ENCODE peak calls at places on chromosomes 7 and 10, in nine cellular contexts. Z is stimulated activated CD8-positive, alpha-beta memory T cell treated with anti-CD3 and anti-CD28 coated beads, Interleukin-2, amount 100 ng/mL, for 48 hours; E is foreskin melanocyte; B is activated T-cell treated with anti-CD3 and anti-CD28 coated beads for 1 hour; G is K562; U is upper lobe of right lung; N is GM19239; T is fibroblast of the aortic adventitia; D is AG09309. F is an unnamed sample.
A peak's percentile ranks its signal among the peaks of the same experiment; 100 is the strongest.

GRCh38 chr10:114603943-114604342 is 54.1 kb downstream of the ABLIM1 start:
- DNase-seq in Z (no peak), B (no peak), D (no peak), U (no peak), T (peak; percentile 12), G (peak; percentile 32), N (no peak), E (no peak), F (no peak)

GRCh38 chr7:83161186-83161585 is 1.5 kb downstream of the PCLO start:
- DNase-seq in G (no peak), B (no peak), U (no peak), D (no peak), E (no peak), N (no peak), T (no peak), Z (no peak), F (no peak)

GRCh38 chr7:144011458-144012230 is 11.5 kb downstream of the OR6B1 start:
- DNase-seq in N (no peak), T (peak; percentile 65), Z (no peak), B (no peak), G (no peak), D (peak; percentile 32), E (no peak), U (no peak), F (no peak)

GRCh38 chr10:53458007-53458406 is 685.4 kb upstream of the MBL2 start:
- DNase-seq in G (no peak), B (no peak), N (no peak), U (no peak), T (no peak), D (no peak), Z (no peak), E (no peak), F (no peak)

GRCh38 chr10:11164806-11165590 is 147.3 kb downstream of the CELF2 start:
- DNase-seq in E (peak; percentile 99), D (peak; percentile 20), Z (peak; percentile 55), B (peak; percentile 49), T (peak; percentile 97), G (peak; percentile 76), N (no peak), U (peak; percentile 78), F (no peak)

GRCh38 chr7:103851357-103851756 is 138.1 kb downstream of the RELN start:
- DNase-seq in Z (no peak), G (no peak), E (peak; percentile 6), U (no peak), B (no peak), D (no peak), T (peak; percentile 24), N (no peak), F (no peak)

GRCh38 chr10:73113543-73113942 is 3.3 kb downstream of the NUDT13 start:
- DNase-seq in G (no peak), T (peak; percentile 58), E (no peak), D (no peak), B (no peak), N (no peak), U (no peak), Z (no peak), F (no peak)

GRCh38 chr10:130777507-130778165 is 533.9 kb downstream of the TCERG1L start:
- DNase-seq in U (peak; percentile 37), N (no peak), T (no peak), G (no peak), D (no peak), B (no peak), E (no peak), Z (no peak), F (no peak)

GRCh38 chr10:10094700-10095099 is 923.0 kb upstream of the CELF2 start:
- DNase-seq in T (no peak), Z (no peak), D (no peak), N (no peak), U (no peak), B (no peak), E (no peak), G (no peak), F (no peak)

GRCh38 chr7:4006687-4007086 is 675.4 kb upstream of the FOXK1 start:
- DNase-seq in E (no peak), G (no peak), U (no peak), D (no peak), Z (no peak), B (no peak), T (no peak), N (no peak), F (no peak)

GRCh38 chr10:96168546-96168945 is 38.4 kb downstream of the ZNF518A start:
- DNase-seq in G (no peak), T (no peak), N (no peak), D (no peak), B (no peak), Z (no peak), U (no peak), E (peak; percentile 11), F (no peak)

GRCh38 chr10:62258926-62259325 is 9.7 kb downstream of the RTKN2 start:
- DNase-seq in B (no peak), Z (no peak), D (no peak), G (no peak), T (no peak), N (no peak), E (no peak), U (no peak), F (no peak)

GRCh38 chr7:155560196-155560595 is 13.8 kb upstream of the CNPY1 start:
- DNase-seq in Z (no peak), G (no peak), E (no peak), D (no peak), U (no peak), B (no peak), T (no peak), N (no peak), F (no peak)

GRCh38 chr10:28089467-28089866 is 90.6 kb upstream of the ODAD2 start:
- DNase-seq in E (no peak), Z (no peak), U (no peak), D (peak; percentile 87), G (no peak), N (no peak), B (no peak), T (peak; percentile 43), F (no peak)